ENCODE peak calls at places on chromosomes 7 and 10, in four cellular contexts. O is sigmoid colon, I is GM12878, Z is transverse colon. G is an unnamed sample.

GRCh38 chr10:98357208-98357836 is 57.7 kb downstream of the PYROXD2 start:
- DNase-seq in I (no peak), O (no peak), Z (no peak), G (no peak)

GRCh38 chr10:43045246-43045621 is 31.6 kb upstream of the RET start:
- DNase-seq in O (peak; percentile 49), Z (no peak), I (no peak), G (no peak)

GRCh38 chr7:132614428-132615076 is 38.3 kb upstream of the PLXNA4 start:
- DNase-seq in O (peak; percentile 67), I (no peak), Z (peak; percentile 12), G (no peak)

GRCh38 chr7:28020302-28020940 is 160.2 kb downstream of the JAZF1 start:
- DNase-seq in I (peak; percentile 43), O (peak; percentile 88), Z (peak; percentile 58), G (peak; percentile 39)

GRCh38 chr10:129915526-129916378 is 48.3 kb downstream of the EBF3 start:
- DNase-seq in Z (no peak), I (no peak), O (peak; percentile 48), G (no peak)

GRCh38 chr10:126877390-126877789 is 27.8 kb upstream of the DOCK1 start:
- DNase-seq in O (no peak), I (no peak), Z (no peak), G (no peak)

GRCh38 chr10:90912176-90912575 is 8.7 kb downstream of the ANKRD1 start:
- DNase-seq in I (no peak), Z (no peak), O (no peak), G (no peak)

GRCh38 chr10:118914626-118915025 is 114.9 kb upstream of the NANOS1 start:
- DNase-seq in O (no peak), Z (no peak), I (no peak), G (no peak)

GRCh38 chr10:89580243-89580642 is 44.8 kb upstream of the SLC16A12 start:
- DNase-seq in I (no peak), Z (no peak), O (no peak), G (no peak)

GRCh38 chr7:2717293-2717904 is 29.4 kb downstream of the AMZ1 start:
- DNase-seq in Z (peak; percentile 77), I (no peak), O (peak; percentile 79), G (no peak)

GRCh38 chr7:47940482-47941001 is 7.7 kb downstream of the PKD1L1 start:
- DNase-seq in I (no peak), O (no peak), Z (peak; percentile 77), G (no peak)

GRCh38 chr10:21746118-21746517 is 212.1 kb downstream of the MLLT10 start:
- DNase-seq in I (no peak), O (no peak), Z (no peak), G (no peak)
- H3K27ac ChIP-seq in I (no peak overlapping the region), O (no peak overlapping the region), Z (no peak overlapping the region), G (no peak overlapping the region)

DNA sequence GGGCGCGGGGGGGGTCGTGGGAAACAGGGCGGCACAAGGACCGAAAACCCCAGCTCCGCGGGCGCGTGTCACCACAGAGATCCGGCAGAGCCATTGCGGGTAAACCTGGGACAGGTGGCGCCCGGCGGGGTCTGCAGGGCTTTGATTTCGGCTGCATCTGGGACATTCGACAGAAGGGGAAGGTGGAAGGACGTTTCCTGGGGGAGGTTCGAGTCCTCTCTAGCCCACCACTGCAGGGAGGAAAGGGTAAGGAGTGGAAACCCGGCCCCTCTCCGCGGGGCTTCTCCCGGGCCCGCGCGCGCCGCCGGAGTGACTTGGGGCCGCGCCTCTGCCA is 7.6 kb downstream of the NKX2-3 start:
- DNase-seq in Z (no peak), O (no peak), I (no peak), G (no peak)
- H3K4me3 ChIP-seq in Z (peak overlapping the region; percentile 25), O (peak overlapping the region; percentile 58), I (no peak overlapping the region), G (peak overlapping the region; percentile 65)

GRCh38 chr10:4678023-4678950 is 147.7 kb upstream of the AKR1E2 start:
- DNase-seq in O (no peak), Z (peak; percentile 18), I (no peak), G (no peak)
- TF ChIP-seq POLR2AphosphoS5 in O (no peak), Z (no peak), I (no peak), G (no peak)

GRCh38 chr7:517848-518629 is 1.6 kb downstream of the PDGFA start:
- DNase-seq in I (no peak), O (peak; percentile 90), Z (peak; percentile 73), G (no peak)

GRCh38 chr7:518630-519428 is 817 bp downstream of the PDGFA start:
- DNase-seq in Z (peak; percentile 88), O (peak; percentile 92), I (no peak), G (no peak)

GRCh38 chr7:519974-520458 is 370 bp upstream of the PDGFA start:
- DNase-seq in I (no peak), O (peak; percentile 80), Z (peak; percentile 48), G (no peak)

GRCh38 chr7:520503-521161 is 986 bp upstream of the PDGFA start:
- DNase-seq in Z (no peak), I (no peak), O (no peak), G (no peak)

DNA sequence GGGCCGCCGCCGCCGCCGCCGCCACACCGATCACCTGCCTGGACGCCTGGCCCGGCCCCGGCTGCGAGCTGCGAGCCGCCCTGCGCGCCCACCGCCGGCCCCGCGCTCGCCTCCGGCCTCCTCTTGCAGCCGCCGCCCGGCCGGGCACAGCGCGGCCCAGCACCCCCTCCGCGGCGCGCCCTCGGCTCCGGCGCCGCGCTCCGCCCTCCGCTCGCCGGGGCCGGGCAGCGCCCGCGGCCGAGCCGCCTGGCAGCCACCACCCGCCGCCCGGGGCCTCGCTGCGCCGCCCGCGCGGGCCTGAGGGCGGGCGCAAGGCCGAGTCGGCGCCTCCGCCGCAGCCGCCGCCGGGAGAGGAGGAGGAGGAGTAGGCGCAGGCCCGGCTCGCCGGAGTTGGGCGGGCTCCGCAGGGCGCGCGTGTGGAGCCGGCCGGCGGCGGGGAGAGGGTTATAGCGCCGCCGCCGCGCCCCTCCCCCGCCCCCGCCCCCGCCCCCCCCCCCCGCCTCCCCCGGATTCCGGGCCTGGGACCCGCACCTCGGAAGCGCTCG is at the start of gene PDGFA:
- DNase-seq in O (no peak), Z (no peak), I (no peak), G (no peak)
- H3K27ac ChIP-seq in O (peak within 1 kb of the TSS; percentile 97), Z (peak within 1 kb of the TSS; percentile 95), I (no peak within 1 kb of the TSS), G (no peak within 1 kb of the TSS)